ENCODE peak calls at places on chromosomes 2 and 18, in ten cellular contexts. B is spleen, Q is GM23338, L is prostate gland, R is OCI-LY7, O is H1, S is endothelial cell of umbilical vein, X is SK-N-SH, H is brain microvascular endothelial cell, M is Peyer's patch. U is an unnamed sample.

GRCh38 chr2:152025678-152026287 is 73.1 kb downstream of the CACNB4 start:
- DNase-seq in X (peak; percentile 72), B (peak; percentile 95), R (peak; percentile 77), O (peak; percentile 43), M (peak; percentile 92), L (peak; percentile 76), Q (peak; percentile 85), S (peak; percentile 86), H (peak; percentile 81), U (peak; percentile 91)

GRCh38 chr2:169479257-169480078 is at the start of gene BBS5:
- DNase-seq in M (peak; percentile 86), L (peak; percentile 75), H (peak; percentile 83), O (peak; percentile 15), R (peak; percentile 51), S (peak; percentile 87), Q (peak; percentile 78), X (peak; percentile 86), B (peak; percentile 95), U (peak; percentile 93)

GRCh38 chr2:2728635-2729034 is 397.6 kb upstream of the MYT1L start:
- DNase-seq in X (no peak), R (no peak), H (no peak), S (no peak), B (no peak), O (no peak), Q (no peak), M (no peak), L (no peak), U (no peak)

GRCh38 chr2:236160366-236161081 is 7.7 kb downstream of the GBX2 start:
- DNase-seq in S (no peak), B (peak; percentile 66), H (no peak), Q (peak; percentile 47), R (no peak), X (no peak), M (no peak), L (no peak), O (no peak), U (peak; percentile 53)

GRCh38 chr2:6845903-6846302 is 19.8 kb downstream of the CMPK2 start:
- DNase-seq in M (no peak), S (no peak), B (no peak), O (no peak), R (no peak), L (no peak), Q (no peak), H (no peak), X (no peak), U (no peak)

GRCh38 chr18:9989481-9989880 is 75.7 kb downstream of the VAPA start:
- DNase-seq in S (no peak), O (no peak), R (no peak), X (no peak), L (no peak), B (no peak), H (no peak), Q (no peak), M (no peak), U (no peak)

GRCh38 chr2:3075316-3075715 is 302.3 kb downstream of the EIPR1 start:
- DNase-seq in S (no peak), R (no peak), L (no peak), O (no peak), Q (no peak), M (no peak), X (no peak), H (no peak), B (peak; percentile 47), U (no peak)

GRCh38 chr2:51441786-51442185 is 409.9 kb upstream of the NRXN1 start:
- DNase-seq in X (no peak), Q (no peak), S (peak; percentile 28), B (no peak), O (no peak), R (no peak), L (no peak), M (no peak), H (no peak), U (no peak)

GRCh38 chr2:174597347-174598047 is at the start of gene WIPF1:
- DNase-seq in X (no peak), L (no peak), R (peak; percentile 84), B (no peak), M (peak; percentile 91), Q (no peak), O (no peak), H (peak; percentile 69), S (peak; percentile 66), U (no peak)
- H3K27ac ChIP-seq in X (peak within 1 kb of the TSS; percentile 95), L (no peak within 1 kb of the TSS), R (peak within 1 kb of the TSS; percentile 94), B (peak within 1 kb of the TSS; percentile 92), M (peak within 1 kb of the TSS; percentile 80), Q (no peak within 1 kb of the TSS), O (no peak within 1 kb of the TSS), H (peak within 1 kb of the TSS; percentile 78), S (peak within 1 kb of the TSS; percentile 76), U (peak within 1 kb of the TSS; percentile 85)

DNA sequence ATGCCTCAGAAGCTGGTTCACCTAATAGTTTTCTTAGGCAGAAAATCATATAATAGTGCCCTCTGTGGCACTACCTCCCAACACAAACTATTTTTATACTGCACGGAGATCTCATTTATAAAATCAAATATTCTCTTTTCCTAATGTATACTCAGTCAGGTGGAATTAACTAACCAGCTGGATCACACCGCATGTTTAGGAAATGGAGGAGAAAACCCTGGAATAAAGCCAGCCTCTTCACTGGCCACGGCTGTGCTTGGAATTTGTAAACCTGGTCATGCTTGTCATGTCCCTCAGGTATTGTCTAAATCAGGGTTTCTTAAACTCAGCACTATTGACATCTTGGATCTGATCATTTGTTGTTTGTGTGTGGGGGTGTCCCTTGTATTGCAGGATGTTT is 85.6 kb downstream of the DOCK10 start:
- DNase-seq in B (no peak), X (no peak), Q (no peak), R (no peak), L (no peak), S (no peak), H (no peak), M (no peak), O (no peak), U (no peak)
- H3K4me3 ChIP-seq in B (no peak overlapping the region), X (no peak overlapping the region), Q (no peak overlapping the region), R (no peak overlapping the region), L (no peak overlapping the region), S (no peak overlapping the region), H (no peak overlapping the region), M (no peak overlapping the region), O (no peak overlapping the region), U (no peak overlapping the region)

GRCh38 chr2:191369034-191369433 is 123.8 kb downstream of the MYO1B start:
- DNase-seq in H (no peak), M (no peak), X (peak; percentile 30), R (no peak), Q (no peak), S (peak; percentile 13), B (no peak), O (no peak), L (no peak), U (no peak)
- TF ChIP-seq CTCF in H (peak; percentile 20), M (peak; percentile 29), X (peak; percentile 49), R (peak; percentile 62), Q (peak; percentile 44), S (no peak), B (no peak), O (no peak), L (no peak), U (peak; percentile 30)

GRCh38 chr18:35247412-35248249 is 6.8 kb downstream of the ZNF397 start:
- DNase-seq in H (no peak), B (no peak), O (no peak), L (no peak), Q (no peak), M (no peak), X (no peak), S (no peak), R (peak; percentile 24), U (no peak)
- H3K27ac ChIP-seq in H (no peak overlapping the region), B (peak overlapping the region; percentile 52), O (no peak overlapping the region), L (no peak overlapping the region), Q (no peak overlapping the region), M (no peak overlapping the region), X (no peak overlapping the region), S (no peak overlapping the region), R (peak overlapping the region; percentile 15), U (no peak overlapping the region)

GRCh38 chr2:217972490-217972889 is 30.3 kb downstream of the TNS1 start:
- DNase-seq in L (no peak), Q (no peak), B (peak; percentile 25), M (peak; percentile 44), H (no peak), S (no peak), R (no peak), X (no peak), O (no peak), U (peak; percentile 17)
- H3K4me3 ChIP-seq in L (no peak overlapping the region), Q (no peak overlapping the region), B (no peak overlapping the region), M (no peak overlapping the region), H (no peak overlapping the region), S (no peak overlapping the region), R (no peak overlapping the region), X (no peak overlapping the region), O (no peak overlapping the region), U (no peak overlapping the region)

DNA sequence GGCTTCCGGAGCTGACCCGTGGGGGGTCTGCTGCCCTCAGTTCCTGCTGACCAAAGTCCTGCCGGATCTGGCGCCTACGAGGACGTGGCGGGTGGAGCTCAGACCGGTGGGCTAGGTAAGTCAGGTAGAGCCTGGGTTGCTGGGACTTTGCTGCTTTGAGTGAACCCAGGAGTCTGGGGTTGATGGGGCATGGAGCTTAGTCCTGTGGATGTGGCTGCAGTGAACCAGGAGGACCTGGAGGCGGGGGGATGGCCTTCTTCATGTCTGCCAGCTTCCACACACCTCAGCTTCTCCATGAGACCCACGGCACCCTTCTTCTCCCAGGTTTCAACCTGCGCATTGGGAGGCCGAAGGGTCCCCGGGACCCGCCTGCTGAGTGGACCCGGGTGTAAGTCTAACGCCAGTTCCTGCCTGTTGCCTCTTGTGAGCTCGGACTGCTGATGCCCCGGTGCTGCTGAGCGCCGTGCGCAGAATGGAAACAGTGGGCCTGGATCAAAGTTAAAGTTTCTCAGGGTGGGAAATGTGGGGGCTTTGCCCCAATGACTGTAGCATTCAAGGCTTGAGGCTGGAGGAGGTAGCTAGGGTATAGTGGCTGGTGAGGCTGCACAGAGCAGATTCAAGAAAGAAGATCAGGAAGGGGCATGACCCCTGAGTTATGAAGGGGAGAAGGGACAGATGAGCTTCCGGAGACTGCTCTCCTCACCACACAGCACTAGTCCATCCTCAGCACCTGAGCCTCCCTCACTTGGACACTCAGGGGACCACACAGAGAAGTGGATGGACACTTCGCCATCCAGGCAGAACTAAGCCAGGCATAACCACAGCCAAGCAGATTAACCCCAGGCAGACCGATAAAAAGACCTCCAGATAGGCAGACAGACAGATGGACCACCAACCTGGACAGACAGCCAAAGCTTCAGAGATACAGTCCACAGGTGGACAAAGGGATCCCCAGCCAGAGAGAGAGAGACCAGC is 17.3 kb downstream of the PTPN18 start:
- DNase-seq in M (no peak), R (peak; percentile 41), X (no peak), B (peak; percentile 83), Q (no peak), S (no peak), H (no peak), L (no peak), O (no peak), U (no peak)
- TF ChIP-seq CTCF in M (no peak), R (peak; percentile 56), X (no peak), B (peak; percentile 56), Q (peak; percentile 3), S (peak; percentile 2), H (no peak), L (peak; percentile 4), O (no peak), U (peak; percentile 15)